ENCODE peak calls at places on chromosomes 12 and 14, in six cellular contexts. O is CD8-positive, alpha-beta memory T cell; P is adrenal gland; E is tibial nerve; I is lung; F is breast epithelium. M is an unnamed sample. For H3K27me3, the result is how much of the 10 kb centered on the place peaks cover.

GRCh38 chr12:49129332-49130150 is 1.7 kb downstream of the TUBA1B start:
- DNase-seq in P (peak), E (no peak), F (no peak), I (no peak), O (no peak), M (no peak)

GRCh38 chr12:27331299-27331926 is 1.2 kb upstream of the BMAL2 start:
- DNase-seq in E (no peak), P (no peak), I (no peak), O (no peak), F (no peak), M (no peak)

GRCh38 chr12:46555379-46555778 is 182.8 kb upstream of the SLC38A2 start:
- DNase-seq in I (no peak), O (no peak), E (no peak), P (no peak), F (no peak), M (no peak)

GRCh38 chr14:77760381-77761204 is at the start of gene SNW1:
- DNase-seq in I (peak), O (peak), P (peak), E (peak), F (peak), M (peak)

GRCh38 chr12:5222011-5222461 is 178.4 kb downstream of the KCNA5 start:
- DNase-seq in F (no peak), I (no peak), P (no peak), E (no peak), O (no peak), M (no peak)

GRCh38 chr12:67795235-67795634 is 146.7 kb downstream of the DYRK2 start:
- DNase-seq in F (no peak), E (no peak), P (no peak), O (no peak), I (no peak), M (no peak)

GRCh38 chr12:13749380-13749779 is 232.0 kb downstream of the GRIN2B start:
- DNase-seq in O (no peak), E (no peak), P (no peak), F (no peak), I (no peak), M (no peak)

GRCh38 chr14:68779761-68780323 is 13.0 kb downstream of the ZFP36L1 start:
- DNase-seq in E (no peak), O (peak), I (no peak), P (no peak), F (peak), M (peak)

GRCh38 chr14:47269788-47270492 is 405.5 kb downstream of the MDGA2 start:
- DNase-seq in F (no peak), O (no peak), E (no peak), P (no peak), I (no peak), M (no peak)

GRCh38 chr14:105495101-105495989 is 4.3 kb downstream of the TEDC1 start:
- DNase-seq in E (peak), O (no peak), F (peak), I (no peak), P (peak), M (no peak)

GRCh38 chr14:64541971-64542838 is 1.7 kb downstream of the HSPA2 start:
- DNase-seq in P (peak), I (no peak), E (no peak), F (no peak), O (peak), M (no peak)

GRCh38 chr14:64536488-64537245 is 3.9 kb upstream of the HSPA2 start:
- DNase-seq in P (no peak), E (no peak), F (no peak), O (no peak), I (no peak), M (no peak)

GRCh38 chr14:64540208-64541202 is at the start of gene HSPA2:
- DNase-seq in E (peak), F (peak), I (peak), O (peak), P (peak), M (peak)

GRCh38 chr14:64541261-64541970 is 875 bp downstream of the HSPA2 start:
- DNase-seq in E (no peak), F (no peak), I (no peak), P (peak), O (peak), M (no peak)

DNA sequence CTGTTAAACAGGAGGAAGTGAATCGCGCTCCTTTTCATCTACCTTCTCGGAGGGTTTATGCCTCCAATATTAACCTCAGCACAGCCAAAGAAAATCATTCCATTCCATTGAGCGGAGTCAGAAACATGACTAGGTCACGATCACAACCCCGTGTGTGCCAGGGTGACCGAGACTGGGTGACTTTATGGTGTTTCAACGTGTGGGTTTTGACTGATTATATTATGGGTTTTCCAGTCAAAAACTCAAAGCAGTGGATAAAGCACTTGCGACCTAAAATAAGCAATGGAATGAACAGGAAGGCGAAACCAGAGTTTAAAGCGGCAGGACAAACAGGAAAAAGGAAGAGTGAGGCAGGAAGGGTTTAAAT is 1.4 kb upstream of the HSPA2 start:
- DNase-seq in F (no peak), P (no peak), O (no peak), I (no peak), E (no peak), M (no peak)
- H3K27ac ChIP-seq in F (peak), P (no peak), O (no peak), I (peak), E (peak), M (peak)

DNA sequence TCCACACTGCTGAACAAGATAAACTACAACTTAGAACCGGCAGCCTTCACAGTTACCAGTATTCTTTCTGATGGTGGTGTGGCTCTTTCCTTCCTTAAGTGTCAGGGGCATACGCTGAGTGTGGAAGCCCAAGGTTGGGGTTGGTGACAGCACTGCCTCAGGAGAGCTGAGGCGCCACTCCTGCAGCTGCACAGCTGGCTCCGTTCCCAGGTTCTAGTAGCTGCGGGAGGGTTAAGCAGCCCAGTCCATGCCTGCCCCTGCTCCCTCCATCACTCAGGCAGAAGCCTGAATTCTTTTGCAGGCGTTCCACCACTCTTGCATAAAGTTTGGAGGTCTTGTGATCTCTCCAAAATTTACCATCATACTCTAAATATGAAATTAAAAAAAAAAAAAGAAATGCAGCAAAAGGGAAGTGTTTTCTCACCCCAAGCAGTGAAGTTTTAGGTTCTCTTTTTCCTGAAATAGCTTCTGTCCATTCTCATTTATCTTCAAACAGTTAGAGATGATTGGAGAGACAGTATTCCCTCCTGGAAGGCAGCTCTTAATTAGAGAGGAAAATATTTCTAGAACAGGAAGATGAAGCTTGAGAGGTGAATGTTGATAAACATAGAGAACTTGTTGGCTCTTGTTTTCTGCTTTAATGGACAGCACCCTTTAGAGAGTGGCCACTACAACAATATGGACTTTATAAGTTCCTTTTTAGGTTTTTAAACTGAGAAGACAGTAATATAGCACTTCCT is 136.1 kb downstream of the FGD4 start:
- DNase-seq in F (peak), E (peak), O (no peak), P (peak), I (peak), M (peak)
- H3K4me3 ChIP-seq in F (peak), E (peak), O (no peak), P (no peak), I (peak), M (peak)

DNA sequence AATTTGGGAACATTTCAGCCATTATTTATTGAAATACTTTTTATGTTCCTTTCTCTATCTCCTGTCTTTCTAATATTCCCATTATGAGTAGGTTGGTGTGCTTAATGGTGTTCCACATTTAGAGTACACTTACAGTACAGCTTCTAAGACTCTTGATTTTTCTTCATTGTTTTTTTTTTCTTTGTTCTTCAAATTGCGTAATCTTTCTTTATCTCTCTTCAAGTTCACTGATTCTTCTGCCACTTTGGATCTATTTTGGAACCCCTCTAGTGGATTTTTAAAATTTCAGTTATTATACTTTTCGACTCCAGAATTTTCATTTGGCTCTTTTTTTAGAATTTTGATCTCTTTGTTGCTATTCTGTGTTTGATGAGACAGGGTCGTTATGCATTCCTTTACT is 157.7 kb downstream of the ADGRD1 start:
- DNase-seq in E (no peak), I (no peak), F (no peak), O (no peak), P (no peak), M (no peak)
- H3K27me3 ChIP-seq in E (under half), I (under half), F (under half), O (under half), P (under half), M (under half)

DNA sequence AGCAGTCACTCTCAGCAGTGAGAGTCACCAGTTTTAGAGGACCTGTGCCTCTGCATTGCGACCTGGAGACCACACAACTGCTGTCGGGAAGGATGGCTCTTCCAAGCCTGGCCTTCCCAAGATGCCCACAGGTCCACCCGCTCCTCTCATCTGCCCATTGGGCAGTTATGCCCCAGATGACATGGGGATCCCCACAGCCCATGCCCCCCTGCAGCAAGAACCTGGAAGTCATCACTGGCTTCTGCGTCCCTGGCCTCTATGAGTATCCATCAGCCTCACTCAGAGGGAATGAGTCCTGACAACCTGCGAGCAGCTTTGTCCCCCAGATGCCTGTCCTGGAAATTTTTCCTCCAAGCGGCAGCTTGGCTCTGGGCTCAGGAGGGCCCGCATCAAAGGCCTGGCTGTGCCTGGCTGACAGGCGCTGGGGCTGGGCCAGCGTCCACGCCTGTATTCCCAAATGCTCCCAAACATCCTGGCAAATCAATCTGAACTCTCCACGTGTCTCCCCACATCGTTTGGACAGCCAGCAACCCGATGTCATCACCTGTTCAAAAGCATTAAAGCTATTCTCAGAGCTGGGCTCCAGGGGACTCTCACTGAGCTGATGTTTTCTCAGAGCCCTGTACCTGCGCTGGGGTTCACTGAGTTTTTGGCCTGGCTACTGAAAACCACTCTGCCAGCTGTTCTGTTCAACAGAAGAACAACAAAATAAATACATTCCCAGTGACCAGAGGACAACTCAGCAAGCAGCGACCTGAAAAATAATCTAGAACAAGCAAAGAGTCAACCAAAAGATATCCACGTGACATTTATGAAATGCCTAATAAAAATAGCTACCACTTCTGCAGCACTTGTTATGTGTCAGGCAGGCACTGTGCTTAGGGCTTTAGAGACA is 57.8 kb downstream of the CLMN start:
- DNase-seq in O (no peak), F (peak), E (no peak), I (no peak), P (no peak), M (no peak)
- H3K27ac ChIP-seq in O (no peak), F (peak), E (peak), I (no peak), P (no peak), M (no peak)